ENCODE peak calls at places on chromosomes 1 and 21, in five cellular contexts. One of them, this sample, is unnamed.

GRCh38 chr1:73909043-73909567 is 288.9 kb downstream of the LRRIQ3 start:
- DNase-seq in IMR-90: no peak
- DNase-seq in K562: no peak
- DNase-seq in A549: no peak
- DNase-seq in GM12878: no peak
- DNase-seq in this sample: no peak

GRCh38 chr1:234745844-234746797 is 136.1 kb upstream of the IRF2BP2 start:
- DNase-seq in GM12878: no peak
- DNase-seq in K562: peak
- DNase-seq in A549: no peak
- DNase-seq in IMR-90: peak
- DNase-seq in this sample: no peak

GRCh38 chr1:27979151-27979858 is 19.5 kb downstream of the XKR8 start:
- DNase-seq in IMR-90: peak
- DNase-seq in GM12878: peak
- DNase-seq in K562: peak
- DNase-seq in A549: peak
- DNase-seq in this sample: no peak

GRCh38 chr1:204288061-204288588 is 71.6 kb downstream of the PLEKHA6 start:
- DNase-seq in GM12878: no peak
- DNase-seq in K562: no peak
- DNase-seq in A549: peak
- DNase-seq in IMR-90: no peak
- DNase-seq in this sample: peak

GRCh38 chr1:58317086-58317485 is 229.4 kb downstream of the OMA1 start:
- DNase-seq in GM12878: no peak
- DNase-seq in IMR-90: no peak
- DNase-seq in A549: no peak
- DNase-seq in K562: no peak
- DNase-seq in this sample: no peak

GRCh38 chr1:214471458-214471857 is 79.9 kb downstream of the PTPN14 start:
- DNase-seq in GM12878: no peak
- DNase-seq in A549: no peak
- DNase-seq in K562: no peak
- DNase-seq in IMR-90: no peak
- DNase-seq in this sample: no peak

GRCh38 chr1:116254776-116255175 is 118.3 kb upstream of the ATP1A1 start:
- DNase-seq in K562: no peak
- DNase-seq in A549: no peak
- DNase-seq in GM12878: no peak
- DNase-seq in IMR-90: no peak
- DNase-seq in this sample: no peak

GRCh38 chr1:15952317-15953258 is 23.3 kb downstream of the ZBTB17 start:
- DNase-seq in IMR-90: peak
- DNase-seq in A549: peak
- DNase-seq in K562: peak
- DNase-seq in GM12878: no peak
- DNase-seq in this sample: no peak

GRCh38 chr21:15104470-15104869 is 39.7 kb upstream of the NRIP1 start:
- DNase-seq in IMR-90: no peak
- DNase-seq in GM12878: no peak
- DNase-seq in A549: no peak
- DNase-seq in K562: no peak
- DNase-seq in this sample: no peak

GRCh38 chr21:35303085-35303484 is 254.0 kb upstream of the RUNX1 start:
- DNase-seq in IMR-90: peak
- DNase-seq in GM12878: no peak
- DNase-seq in A549: peak
- DNase-seq in K562: no peak
- DNase-seq in this sample: no peak

GRCh38 chr1:246724001-246724724 is at the start of gene SCCPDH:
- DNase-seq in GM12878: no peak
- DNase-seq in K562: peak
- DNase-seq in A549: peak
- DNase-seq in IMR-90: peak
- DNase-seq in this sample: peak

GRCh38 chr1:225694151-225694603 is 41.3 kb upstream of the ENAH start:
- DNase-seq in A549: peak
- DNase-seq in K562: no peak
- DNase-seq in IMR-90: peak
- DNase-seq in GM12878: no peak
- DNase-seq in this sample: no peak

DNA sequence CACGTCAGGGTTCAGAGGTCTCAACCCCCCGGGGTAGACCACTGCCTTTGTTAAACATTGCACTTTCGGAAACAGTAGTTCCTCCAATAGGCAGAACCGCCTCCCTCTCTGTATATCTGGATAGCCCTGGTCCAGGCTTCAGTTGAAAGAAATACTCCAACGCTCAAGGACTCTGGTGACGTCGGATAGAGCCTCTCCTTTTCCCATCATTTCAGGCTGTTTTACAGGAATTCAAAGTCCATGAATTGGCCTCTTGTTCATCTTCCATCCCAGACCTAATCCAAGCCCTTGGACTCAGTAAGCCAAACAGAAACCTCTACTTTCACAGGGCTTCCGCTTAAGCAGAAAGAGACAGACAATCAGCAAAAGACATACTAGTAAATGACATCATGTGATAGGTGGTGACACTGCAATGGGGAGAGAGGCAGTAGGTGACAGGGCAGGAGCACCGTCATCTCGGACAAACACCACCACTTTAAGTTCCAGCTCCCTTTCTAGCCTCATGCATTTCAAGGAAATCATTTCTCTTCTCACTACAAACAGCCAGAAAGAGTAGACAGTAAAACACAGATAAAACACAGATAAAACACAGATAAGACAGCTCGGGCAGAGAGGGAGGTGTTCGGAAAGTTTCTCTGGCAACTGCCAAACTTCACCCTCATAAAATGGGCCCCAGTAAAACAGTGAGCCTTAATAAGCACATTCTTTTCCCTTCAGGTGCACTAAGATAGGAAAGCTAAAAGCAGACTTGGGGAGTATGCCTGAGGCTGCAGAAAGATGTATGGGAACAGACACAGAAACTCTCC is 2.3 kb upstream of the PLA2G2A start:
- DNase-seq in K562: no peak
- DNase-seq in GM12878: no peak
- DNase-seq in IMR-90: no peak
- DNase-seq in A549: no peak
- DNase-seq in this sample: no peak
- TF ChIP-seq USF2 in K562: no peak
- TF ChIP-seq USF2 in GM12878: no peak
- TF ChIP-seq USF2 in IMR-90: no peak
- TF ChIP-seq USF2 in A549: no peak
- TF ChIP-seq USF2 in this sample: no peak

GRCh38 chr1:75616436-75617433 is 5.8 kb upstream of the SLC44A5 start:
- DNase-seq in GM12878: no peak
- DNase-seq in K562: no peak
- DNase-seq in A549: no peak
- DNase-seq in IMR-90: peak
- DNase-seq in this sample: peak

GRCh38 chr1:75618382-75618781 is 7.5 kb upstream of the SLC44A5 start:
- DNase-seq in GM12878: no peak
- DNase-seq in K562: no peak
- DNase-seq in A549: no peak
- DNase-seq in IMR-90: no peak
- DNase-seq in this sample: no peak

GRCh38 chr1:75615664-75616435 is 4.9 kb upstream of the SLC44A5 start:
- DNase-seq in IMR-90: peak
- DNase-seq in GM12878: no peak
- DNase-seq in A549: no peak
- DNase-seq in K562: peak
- DNase-seq in this sample: peak

GRCh38 chr1:75611014-75611413 is at the start of gene SLC44A5:
- DNase-seq in IMR-90: no peak
- DNase-seq in K562: no peak
- DNase-seq in GM12878: no peak
- DNase-seq in A549: no peak
- DNase-seq in this sample: no peak

DNA sequence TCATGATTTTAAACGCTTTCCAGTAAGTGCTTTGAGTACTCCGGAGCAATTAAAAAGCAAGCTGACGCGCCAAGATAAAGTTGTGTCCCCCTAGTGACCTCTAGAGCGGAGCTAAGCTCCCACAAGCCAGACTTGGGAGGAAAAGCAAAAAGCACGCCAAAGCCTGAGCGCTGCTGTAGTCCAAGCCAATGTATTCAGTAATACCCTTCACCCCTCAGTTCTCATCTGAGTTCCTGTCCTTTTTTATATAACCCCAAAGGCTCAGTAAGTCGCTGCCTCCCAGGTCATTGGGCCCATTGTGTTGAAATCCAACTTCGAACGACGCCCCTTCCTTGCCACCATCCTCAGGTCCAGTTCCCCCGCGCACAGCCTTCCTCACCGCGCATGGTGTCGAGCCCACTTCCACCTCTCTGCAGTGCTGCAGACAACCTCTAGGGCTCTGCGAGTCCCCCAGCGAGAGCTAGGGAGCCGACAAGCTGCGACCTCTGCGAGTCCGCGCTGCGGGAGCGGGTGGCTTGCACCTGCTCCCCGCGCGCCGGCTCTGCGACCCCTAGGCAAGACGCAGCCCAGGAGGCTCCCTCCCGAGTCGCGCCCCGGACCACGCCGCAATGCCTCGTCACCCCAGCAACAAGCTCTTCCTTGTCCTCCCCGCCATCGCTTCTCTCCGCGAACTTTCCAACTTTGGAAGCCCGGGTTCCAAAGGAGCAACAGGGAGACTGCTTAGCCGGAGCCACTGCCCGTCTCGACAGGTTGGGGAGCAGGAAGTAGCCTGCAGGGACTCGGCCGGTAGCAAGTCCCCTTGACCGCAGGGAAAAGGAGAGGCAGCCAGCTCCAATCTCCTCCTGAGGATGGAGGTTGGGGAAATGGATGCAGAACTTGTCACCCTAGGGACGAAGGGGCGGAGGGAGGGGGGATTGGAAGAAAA is 3.8 kb upstream of the SLC44A5 start:
- DNase-seq in IMR-90: peak
- DNase-seq in K562: peak
- DNase-seq in A549: peak
- DNase-seq in GM12878: no peak
- DNase-seq in this sample: peak
- TF ChIP-seq USF2 in IMR-90: no peak
- TF ChIP-seq USF2 in K562: no peak
- TF ChIP-seq USF2 in A549: no peak
- TF ChIP-seq USF2 in GM12878: no peak
- TF ChIP-seq USF2 in this sample: no peak

GRCh38 chr1:54614024-54614423 is 9.3 kb downstream of the FAM151A start:
- DNase-seq in A549: no peak
- DNase-seq in GM12878: no peak
- DNase-seq in IMR-90: peak
- DNase-seq in K562: no peak
- DNase-seq in this sample: no peak
- TF ChIP-seq USF2 in A549: no peak
- TF ChIP-seq USF2 in GM12878: no peak
- TF ChIP-seq USF2 in IMR-90: no peak
- TF ChIP-seq USF2 in K562: no peak
- TF ChIP-seq USF2 in this sample: no peak

DNA sequence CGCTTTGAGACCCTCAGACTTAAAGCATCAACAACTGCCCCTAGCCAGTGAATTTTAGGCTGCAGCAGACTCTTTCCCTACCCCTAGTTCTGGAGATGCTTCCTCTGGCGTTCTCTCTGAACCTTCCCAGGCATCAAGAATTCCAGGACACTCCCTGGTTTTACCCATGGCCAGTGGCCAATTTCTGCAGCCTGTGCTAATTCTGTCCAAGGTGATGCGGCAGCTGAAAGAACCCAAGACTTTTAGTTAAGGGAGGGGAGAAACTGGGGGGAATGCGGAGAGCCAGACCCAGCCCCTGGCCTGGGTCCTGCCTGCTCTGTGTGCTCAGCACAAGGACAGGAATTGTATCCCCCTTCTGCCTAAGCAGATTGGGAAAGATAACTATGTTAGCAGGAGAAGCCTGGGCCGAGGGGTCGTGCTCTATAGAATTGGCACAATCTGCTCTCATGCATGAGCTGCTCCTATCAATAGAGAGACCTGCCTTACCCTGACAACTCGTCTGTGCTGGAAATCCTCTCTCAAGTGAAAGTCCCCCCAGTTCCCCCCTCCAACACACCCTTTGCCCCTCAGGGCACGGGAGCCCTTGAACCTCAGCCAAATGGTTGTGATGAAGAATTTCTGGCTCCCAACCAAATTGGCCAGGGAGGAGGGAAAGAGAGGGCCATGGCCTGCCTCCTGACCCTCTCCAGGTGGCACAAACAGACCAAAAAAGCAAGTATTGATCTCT is 5.4 kb upstream of the GJA8 start:
- DNase-seq in K562: no peak
- DNase-seq in IMR-90: no peak
- DNase-seq in A549: no peak
- DNase-seq in GM12878: no peak
- DNase-seq in this sample: no peak
- TF ChIP-seq USF2 in K562: no peak
- TF ChIP-seq USF2 in IMR-90: no peak
- TF ChIP-seq USF2 in A549: no peak
- TF ChIP-seq USF2 in GM12878: no peak
- TF ChIP-seq USF2 in this sample: no peak

GRCh38 chr1:172351761-172352161 is 68.7 kb upstream of the C1orf105 start:
- DNase-seq in GM12878: no peak
- DNase-seq in K562: no peak
- DNase-seq in IMR-90: peak
- DNase-seq in A549: peak
- DNase-seq in this sample: no peak
- TF ChIP-seq USF2 in GM12878: no peak
- TF ChIP-seq USF2 in K562: no peak
- TF ChIP-seq USF2 in IMR-90: no peak
- TF ChIP-seq USF2 in A549: no peak
- TF ChIP-seq USF2 in this sample: no peak

DNA sequence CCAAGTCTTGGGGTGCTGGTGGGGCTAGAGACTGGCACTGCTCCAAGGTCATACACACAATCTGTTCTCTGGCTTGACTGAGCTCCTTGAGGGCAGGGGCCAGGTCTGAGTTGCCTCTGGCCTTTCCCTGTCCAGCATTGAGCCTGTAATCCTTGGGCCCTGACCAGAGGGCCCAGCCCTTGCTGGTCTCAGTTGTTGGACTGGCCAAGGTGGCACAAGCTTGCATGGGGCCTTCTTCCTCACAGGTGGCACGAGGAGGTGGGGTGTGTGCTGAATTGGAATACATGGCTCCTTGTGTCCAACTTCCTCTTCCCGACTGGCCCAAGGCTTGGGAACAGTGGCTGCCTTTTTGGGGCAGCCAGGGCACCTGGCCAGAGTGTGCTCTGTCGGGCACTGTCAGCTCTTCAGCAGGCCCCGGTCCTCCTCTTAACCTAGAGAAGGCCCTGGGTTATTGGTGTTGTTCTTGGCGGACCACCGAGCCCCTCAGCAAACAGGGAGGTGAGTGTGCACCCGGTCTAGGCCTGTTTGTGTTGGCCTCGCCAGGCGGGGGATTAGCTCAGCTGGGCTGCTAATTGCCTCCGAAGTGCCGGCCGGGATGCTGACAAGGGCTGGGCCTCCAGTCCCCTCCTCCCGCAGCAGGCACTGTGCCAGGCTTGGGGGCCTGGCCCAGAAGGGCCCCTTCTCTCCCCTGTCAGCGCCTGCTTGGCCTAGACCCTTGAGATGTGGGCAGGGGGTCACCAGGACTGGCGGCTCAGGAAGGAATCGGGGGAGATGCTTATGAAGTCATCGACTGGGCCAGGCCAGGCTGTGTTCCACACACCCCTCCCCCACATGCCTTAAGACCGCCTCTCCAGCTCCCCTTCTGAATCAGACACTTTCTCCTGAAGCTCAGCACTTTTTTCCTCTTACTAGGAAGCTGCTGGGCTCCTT is 28.5 kb downstream of the WNT4 start:
- DNase-seq in IMR-90: peak
- DNase-seq in K562: no peak
- DNase-seq in GM12878: no peak
- DNase-seq in A549: no peak
- DNase-seq in this sample: no peak
- TF ChIP-seq USF2 in IMR-90: no peak
- TF ChIP-seq USF2 in K562: no peak
- TF ChIP-seq USF2 in GM12878: no peak
- TF ChIP-seq USF2 in A549: no peak
- TF ChIP-seq USF2 in this sample: no peak

This sample was measured in WTC11.